ENCODE peak calls at places on chromosomes 11 and 22, in six cellular contexts. Z, L, I, S, W and U are unnamed samples.

GRCh38 chr11:4454031-4454430 is 4.9 kb downstream of the OR52K2 start:
- DNase-seq in Z (no peak), W (no peak), S (no peak), L (no peak), I (no peak), U (no peak)

GRCh38 chr11:122807731-122808485 is 30.4 kb upstream of the CRTAM start:
- DNase-seq in Z (no peak), L (no peak), I (no peak), S (no peak), W (no peak), U (no peak)

GRCh38 chr11:20109731-20110445 is 50.4 kb downstream of the DBX1 start:
- DNase-seq in L (no peak), I (peak), Z (no peak), S (no peak), W (no peak), U (no peak)

GRCh38 chr11:110903830-110904229 is 191.6 kb upstream of the ARHGAP20 start:
- DNase-seq in S (no peak), W (no peak), I (peak), Z (no peak), L (no peak), U (no peak)

GRCh38 chr22:39114157-39114511 is 17.1 kb downstream of the APOBEC3H start:
- DNase-seq in Z (no peak), I (peak), W (no peak), L (no peak), S (no peak), U (no peak)

GRCh38 chr11:104320091-104320490 is 156.1 kb upstream of the PDGFD start:
- DNase-seq in L (no peak), S (no peak), W (no peak), Z (no peak), I (no peak), U (no peak)

GRCh38 chr11:111777094-111778046 is 11.2 kb upstream of the PPP2R1B start:
- DNase-seq in Z (no peak), L (peak), S (peak), W (no peak), I (peak), U (peak)

GRCh38 chr11:67999201-67999629 is 4.7 kb downstream of the UNC93B1 start:
- DNase-seq in S (no peak), Z (no peak), I (no peak), L (no peak), W (no peak), U (no peak)